ENCODE peak calls at places on chromosomes 11 and 22, in four cellular contexts. One of them, this sample, is unnamed.

GRCh38 chr22:39712938-39713525 is 142.5 kb downstream of the CACNA1I start:
- DNase-seq in psoas muscle: no peak
- DNase-seq in AG04450: no peak
- DNase-seq in stomach: no peak
- DNase-seq in this sample: no peak

GRCh38 chr11:22458141-22458540 is 120.0 kb downstream of the SLC17A6 start:
- DNase-seq in psoas muscle: no peak
- DNase-seq in AG04450: no peak
- DNase-seq in stomach: no peak
- DNase-seq in this sample: no peak

GRCh38 chr22:29152381-29153138 is 53.1 kb upstream of the EMID1 start:
- DNase-seq in psoas muscle: no peak
- DNase-seq in AG04450: no peak
- DNase-seq in stomach: peak
- DNase-seq in this sample: no peak

GRCh38 chr11:118215765-118216164 is 9.0 kb downstream of the JAML start:
- DNase-seq in psoas muscle: no peak
- DNase-seq in AG04450: no peak
- DNase-seq in stomach: no peak
- DNase-seq in this sample: no peak

GRCh38 chr11:116882386-116882785 is 45.0 kb upstream of the APOA1 start:
- DNase-seq in psoas muscle: no peak
- DNase-seq in AG04450: peak
- DNase-seq in stomach: no peak
- DNase-seq in this sample: no peak

GRCh38 chr11:87213444-87213843 is 175.7 kb downstream of the TMEM135 start:
- DNase-seq in psoas muscle: no peak
- DNase-seq in AG04450: no peak
- DNase-seq in stomach: no peak
- DNase-seq in this sample: no peak

GRCh38 chr11:127485541-127485940 is 485.0 kb upstream of the KIRREL3 start:
- DNase-seq in psoas muscle: no peak
- DNase-seq in AG04450: no peak
- DNase-seq in stomach: no peak
- DNase-seq in this sample: no peak

GRCh38 chr22:39388261-39389011 is 11.1 kb upstream of the TAB1 start:
- DNase-seq in psoas muscle: peak
- DNase-seq in AG04450: peak
- DNase-seq in stomach: peak
- DNase-seq in this sample: no peak

GRCh38 chr11:27571151-27571840 is 64.7 kb upstream of the LIN7C start:
- DNase-seq in psoas muscle: no peak
- DNase-seq in AG04450: peak
- DNase-seq in stomach: no peak
- DNase-seq in this sample: no peak

GRCh38 chr11:93540337-93540736 is 2.9 kb downstream of the SMCO4 start:
- DNase-seq in psoas muscle: no peak
- DNase-seq in AG04450: no peak
- DNase-seq in stomach: no peak
- DNase-seq in this sample: no peak

GRCh38 chr11:78790784-78791183 is 216.1 kb upstream of the NARS2 start:
- DNase-seq in psoas muscle: no peak
- DNase-seq in AG04450: no peak
- DNase-seq in stomach: no peak
- DNase-seq in this sample: no peak

GRCh38 chr11:114889464-114890065 is 211.2 kb downstream of the NXPE2 start:
- DNase-seq in psoas muscle: no peak
- DNase-seq in AG04450: no peak
- DNase-seq in stomach: no peak
- DNase-seq in this sample: no peak

GRCh38 chr11:20887137-20887536 is 217.8 kb downstream of the NELL1 start:
- DNase-seq in psoas muscle: no peak
- DNase-seq in AG04450: no peak
- DNase-seq in stomach: no peak
- DNase-seq in this sample: no peak

GRCh38 chr11:17686185-17686980 is 33.0 kb upstream of the MYOD1 start:
- DNase-seq in psoas muscle: peak
- DNase-seq in AG04450: no peak
- DNase-seq in stomach: no peak
- DNase-seq in this sample: no peak

GRCh38 chr11:9643751-9644150 is 20.1 kb upstream of the SWAP70 start:
- DNase-seq in psoas muscle: no peak
- DNase-seq in AG04450: no peak
- DNase-seq in stomach: no peak
- DNase-seq in this sample: no peak

GRCh38 chr22:26328221-26328620 is 100.8 kb upstream of the ASPHD2 start:
- DNase-seq in psoas muscle: no peak
- DNase-seq in AG04450: no peak
- DNase-seq in stomach: no peak
- DNase-seq in this sample: no peak

GRCh38 chr11:9752091-9752490 is 88.2 kb downstream of the SWAP70 start:
- DNase-seq in psoas muscle: no peak
- DNase-seq in AG04450: no peak
- DNase-seq in stomach: peak
- DNase-seq in this sample: no peak

GRCh38 chr11:112520293-112520692 is 259.6 kb upstream of the PLET1 start:
- DNase-seq in psoas muscle: no peak
- DNase-seq in AG04450: no peak
- DNase-seq in stomach: no peak
- DNase-seq in this sample: no peak

GRCh38 chr11:17735823-17736772 is 1.5 kb downstream of the KCNC1 start:
- DNase-seq in psoas muscle: no peak
- DNase-seq in AG04450: no peak
- DNase-seq in stomach: no peak
- DNase-seq in this sample: no peak

GRCh38 chr11:58832246-58832645 is 12.3 kb downstream of the GLYATL2 start:
- DNase-seq in psoas muscle: no peak
- DNase-seq in AG04450: no peak
- DNase-seq in stomach: no peak
- DNase-seq in this sample: no peak

GRCh38 chr11:86116386-86116726 is 47.5 kb upstream of the PICALM start:
- DNase-seq in psoas muscle: no peak
- DNase-seq in AG04450: peak
- DNase-seq in stomach: no peak
- DNase-seq in this sample: no peak

GRCh38 chr11:33999393-33999792 is 52.1 kb upstream of the CAPRIN1 start:
- DNase-seq in psoas muscle: no peak
- DNase-seq in AG04450: no peak
- DNase-seq in stomach: no peak
- DNase-seq in this sample: no peak

GRCh38 chr11:113554531-113554930 is 79.3 kb upstream of the DRD2 start:
- DNase-seq in psoas muscle: no peak
- DNase-seq in AG04450: no peak
- DNase-seq in stomach: peak
- DNase-seq in this sample: no peak

DNA sequence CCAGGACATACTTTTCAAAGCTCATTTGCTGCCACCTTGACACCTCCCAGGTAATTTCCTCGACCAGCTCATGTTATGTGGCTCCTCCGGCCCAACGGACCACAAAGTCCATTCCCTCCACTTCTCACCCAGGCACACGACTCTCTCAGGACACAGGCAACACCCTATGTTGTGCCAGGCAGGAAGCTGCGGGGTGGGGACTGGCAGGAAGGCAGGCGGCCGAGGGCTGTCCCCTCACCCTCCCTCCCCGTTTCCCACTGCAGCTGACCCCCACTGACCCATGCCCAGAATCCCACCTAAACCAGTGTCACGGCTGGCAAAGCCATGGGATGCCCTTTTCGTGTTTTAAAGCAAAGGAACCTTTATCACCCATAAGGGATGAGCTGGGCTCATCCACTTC is 20.8 kb downstream of the CELSR1 start:
- DNase-seq in psoas muscle: no peak
- DNase-seq in AG04450: no peak
- DNase-seq in stomach: no peak
- DNase-seq in this sample: peak
- H3K4me3 ChIP-seq in psoas muscle: no peak
- H3K4me3 ChIP-seq in AG04450: no peak
- H3K4me3 ChIP-seq in stomach: no peak
- H3K4me3 ChIP-seq in this sample: no peak

GRCh38 chr11:77109236-77110019 is 6.8 kb downstream of the OMP start:
- DNase-seq in psoas muscle: no peak
- DNase-seq in AG04450: no peak
- DNase-seq in stomach: no peak
- DNase-seq in this sample: no peak
- TF ChIP-seq CTCF in psoas muscle: no peak
- TF ChIP-seq CTCF in AG04450: no peak
- TF ChIP-seq CTCF in stomach: no peak
- TF ChIP-seq CTCF in this sample: no peak

DNA sequence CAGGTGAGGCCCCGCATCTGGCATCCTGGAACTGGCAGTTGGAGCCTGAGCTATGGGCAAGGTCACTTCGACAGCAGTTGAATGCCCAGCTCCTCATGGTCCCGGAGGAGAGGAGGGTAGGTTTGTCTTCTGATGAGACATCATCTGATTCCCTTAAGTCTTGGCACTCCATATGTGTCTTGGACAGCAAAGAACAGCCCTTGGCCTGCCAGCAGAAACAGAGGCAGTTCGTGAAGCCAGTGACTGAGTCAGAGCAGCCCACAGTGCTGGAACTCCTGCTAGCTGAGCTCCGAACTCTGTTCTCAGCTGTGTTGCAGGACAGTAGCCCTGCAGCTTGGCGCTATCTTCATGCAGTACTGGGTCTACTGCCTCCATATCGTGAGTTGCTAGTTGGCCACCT is 1.0 kb downstream of the DNHD1 start:
- DNase-seq in psoas muscle: no peak
- DNase-seq in AG04450: no peak
- DNase-seq in stomach: no peak
- DNase-seq in this sample: no peak
- H3K27ac ChIP-seq in psoas muscle: no peak
- H3K27ac ChIP-seq in AG04450: no peak
- H3K27ac ChIP-seq in stomach: no peak
- H3K27ac ChIP-seq in this sample: peak

GRCh38 chr11:64384039-64384737 is 25.2 kb downstream of the RPS6KA4 start:
- DNase-seq in psoas muscle: no peak
- DNase-seq in AG04450: no peak
- DNase-seq in stomach: peak
- DNase-seq in this sample: no peak

GRCh38 chr11:64383580-64383979 is 24.6 kb downstream of the RPS6KA4 start:
- DNase-seq in psoas muscle: no peak
- DNase-seq in AG04450: no peak
- DNase-seq in stomach: no peak
- DNase-seq in this sample: no peak

GRCh38 chr11:64379817-64380709 is 21.1 kb downstream of the RPS6KA4 start:
- DNase-seq in psoas muscle: no peak
- DNase-seq in AG04450: no peak
- DNase-seq in stomach: no peak
- DNase-seq in this sample: no peak

GRCh38 chr11:64381350-64381749 is 22.4 kb downstream of the RPS6KA4 start:
- DNase-seq in psoas muscle: no peak
- DNase-seq in AG04450: no peak
- DNase-seq in stomach: no peak
- DNase-seq in this sample: no peak

GRCh38 chr11:64382586-64382985 is 23.6 kb downstream of the RPS6KA4 start:
- DNase-seq in psoas muscle: no peak
- DNase-seq in AG04450: no peak
- DNase-seq in stomach: no peak
- DNase-seq in this sample: no peak
- H3K4me3 ChIP-seq in psoas muscle: no peak
- H3K4me3 ChIP-seq in AG04450: no peak
- H3K4me3 ChIP-seq in stomach: no peak
- H3K4me3 ChIP-seq in this sample: no peak

DNA sequence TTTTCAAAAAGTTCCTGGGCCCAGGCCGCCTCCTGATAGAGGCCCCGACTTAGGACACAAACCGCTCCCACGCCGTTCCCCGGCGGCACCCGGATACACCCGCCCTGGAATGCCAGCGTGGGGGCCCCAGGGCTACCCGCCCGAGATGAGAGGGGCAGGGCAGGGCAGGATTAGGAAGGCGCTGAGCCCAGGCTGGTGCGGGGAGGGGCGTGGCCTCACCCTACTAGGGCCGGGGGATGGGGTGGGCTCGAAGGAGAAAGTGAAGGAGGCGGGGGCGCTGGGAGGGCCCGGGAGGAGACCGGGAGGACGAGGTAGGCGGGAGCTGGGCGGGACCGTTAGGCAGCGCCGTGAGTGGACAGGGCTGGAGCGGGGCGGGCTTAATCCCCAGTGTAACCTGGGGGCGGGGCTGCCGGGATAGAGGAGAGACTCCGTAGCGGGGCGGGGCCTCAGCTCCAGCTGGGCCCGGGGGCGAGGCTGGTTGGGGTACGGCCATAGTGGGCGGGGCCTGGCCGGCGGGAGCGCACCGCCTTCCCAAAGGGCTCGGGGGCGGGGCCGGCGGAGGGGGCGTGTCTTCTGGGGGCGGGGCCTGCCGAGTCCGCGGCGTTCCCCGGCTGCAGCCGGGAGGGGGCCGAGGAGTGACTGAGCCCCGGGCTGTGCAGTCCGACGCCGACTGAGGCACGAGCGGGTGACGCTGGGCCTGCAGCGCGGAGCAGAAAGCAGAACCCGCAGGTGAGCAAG is at the start of gene CD82:
- DNase-seq in psoas muscle: peak
- DNase-seq in AG04450: peak
- DNase-seq in stomach: peak
- DNase-seq in this sample: peak
- TF ChIP-seq CTCF in psoas muscle: peak
- TF ChIP-seq CTCF in AG04450: peak
- TF ChIP-seq CTCF in stomach: no peak
- TF ChIP-seq CTCF in this sample: no peak

DNA sequence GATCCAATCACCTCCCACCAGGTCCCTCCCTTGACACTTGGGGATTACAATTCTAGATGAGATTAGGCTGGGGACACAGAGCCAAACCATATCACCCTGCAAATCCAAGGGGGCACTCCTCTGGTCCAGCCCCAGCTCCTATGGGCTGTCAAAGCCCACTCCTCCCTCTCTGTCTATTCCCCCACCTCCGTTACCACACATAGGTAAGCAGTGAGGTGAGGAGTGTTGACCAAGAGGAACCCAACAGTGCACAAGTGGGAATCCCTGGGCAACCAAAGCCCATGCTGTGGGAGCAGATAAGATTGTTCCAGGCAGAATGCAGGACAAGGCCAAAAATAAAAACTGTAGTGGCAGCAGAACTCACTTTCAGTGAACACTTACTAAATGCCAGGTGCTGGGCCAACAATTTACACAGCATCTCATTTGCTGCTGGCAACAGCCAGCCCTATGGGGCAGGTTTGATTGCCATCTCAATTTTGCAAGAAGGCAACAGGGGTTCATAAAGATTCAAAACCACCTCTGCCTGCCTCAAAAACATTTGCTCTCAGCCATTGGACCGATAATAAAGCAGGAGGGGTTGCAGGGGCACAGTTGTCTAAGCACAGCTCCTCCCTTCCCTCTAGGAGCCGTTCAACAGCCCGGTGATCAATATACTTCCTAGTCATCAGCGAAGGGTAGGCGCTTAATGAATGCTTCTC is 8.9 kb downstream of the SDF2L1 start:
- DNase-seq in psoas muscle: no peak
- DNase-seq in AG04450: no peak
- DNase-seq in stomach: no peak
- DNase-seq in this sample: no peak
- H3K27ac ChIP-seq in psoas muscle: no peak
- H3K27ac ChIP-seq in AG04450: peak
- H3K27ac ChIP-seq in stomach: no peak
- H3K27ac ChIP-seq in this sample: no peak

This sample was measured in vagina.